ENCODE peak calls at places on chromosomes 5 and 9, in ten cellular contexts. O, J, H, Z, Q, S, G, V, N and E are unnamed samples.
A peak's percentile ranks its signal among the peaks of the same experiment; 100 is the strongest.

GRCh38 chr9:4855861-4856260 is 63.1 kb downstream of the RCL1 start:
- DNase-seq in O (no peak), J (no peak), H (no peak), Z (no peak), Q (no peak), S (no peak), G (no peak), V (no peak), N (no peak), E (peak; percentile 80)

GRCh38 chr5:24347206-24347605 is 297.6 kb downstream of the CDH10 start:
- DNase-seq in O (no peak), J (no peak), H (no peak), Z (no peak), Q (no peak), S (no peak), G (no peak), V (no peak), N (no peak), E (no peak)

GRCh38 chr9:97813072-97813471 is 40.0 kb upstream of the FOXE1 start:
- DNase-seq in O (no peak), J (no peak), H (no peak), Z (no peak), Q (no peak), S (no peak), G (no peak), V (no peak), N (no peak), E (no peak)

GRCh38 chr9:130215341-130216119 is 43.3 kb downstream of the NCS1 start:
- DNase-seq in O (peak; percentile 68), J (no peak), H (no peak), Z (no peak), Q (no peak), S (no peak), G (no peak), V (no peak), N (no peak), E (no peak)

GRCh38 chr9:114745108-114745848 is 60.6 kb downstream of the TNFSF15 start:
- DNase-seq in O (no peak), J (no peak), H (no peak), Z (no peak), Q (no peak), S (no peak), G (no peak), V (no peak), N (no peak), E (no peak)

GRCh38 chr5:93532370-93532769 is 48.6 kb downstream of the NR2F1-AS1 start:
- DNase-seq in O (peak; percentile 91), J (no peak), H (no peak), Z (no peak), Q (no peak), S (no peak), G (no peak), V (no peak), N (peak; percentile 18), E (no peak)

GRCh38 chr5:8839361-8840055 is 706.4 kb downstream of the SEMA5A start:
- DNase-seq in O (no peak), J (no peak), H (no peak), Z (no peak), Q (no peak), S (no peak), G (no peak), V (peak; percentile 28), N (peak; percentile 78), E (peak; percentile 64)

GRCh38 chr5:10310073-10310779 is 2.5 kb upstream of the CMBL start:
- DNase-seq in O (no peak), J (no peak), H (no peak), Z (no peak), Q (no peak), S (no peak), G (no peak), V (no peak), N (no peak), E (peak; percentile 77)

GRCh38 chr9:133731876-133732321 is 6.3 kb downstream of the SARDH start:
- DNase-seq in O (no peak), J (no peak), H (no peak), Z (peak; percentile 48), Q (peak; percentile 76), S (no peak), G (peak; percentile 88), V (no peak), N (no peak), E (peak; percentile 81)

GRCh38 chr5:100131161-100131560 is 404.0 kb upstream of the FAM174A start:
- DNase-seq in O (no peak), J (no peak), H (no peak), Z (no peak), Q (no peak), S (no peak), G (no peak), V (no peak), N (no peak), E (no peak)

GRCh38 chr5:17218353-17219005 is 1.0 kb downstream of the BASP1 start:
- DNase-seq in O (peak; percentile 30), J (no peak), H (no peak), Z (peak; percentile 72), Q (peak; percentile 58), S (no peak), G (no peak), V (no peak), N (no peak), E (peak; percentile 60)

GRCh38 chr9:81986051-81986450 is 2.5 kb upstream of the SPATA31D1 start:
- DNase-seq in O (no peak), J (no peak), H (no peak), Z (no peak), Q (no peak), S (no peak), G (no peak), V (no peak), N (no peak), E (no peak)

GRCh38 chr5:79853003-79853402 is 138.1 kb downstream of the MTX3 start:
- DNase-seq in O (no peak), J (no peak), H (no peak), Z (no peak), Q (peak; percentile 27), S (no peak), G (no peak), V (no peak), N (no peak), E (peak; percentile 55)

GRCh38 chr5:91074615-91075014 is 308.5 kb downstream of the ARRDC3 start:
- DNase-seq in O (no peak), J (no peak), H (no peak), Z (no peak), Q (no peak), S (no peak), G (no peak), V (no peak), N (no peak), E (no peak)

GRCh38 chr9:92717201-92718085 is 47.2 kb downstream of the BICD2 start:
- DNase-seq in O (no peak), J (no peak), H (no peak), Z (no peak), Q (no peak), S (no peak), G (no peak), V (no peak), N (no peak), E (peak; percentile 51)

GRCh38 chr5:17157294-17157693 is 60.1 kb upstream of the BASP1 start:
- DNase-seq in O (no peak), J (no peak), H (no peak), Z (no peak), Q (no peak), S (no peak), G (no peak), V (no peak), N (no peak), E (no peak)

GRCh38 chr9:4937436-4937835 is 47.6 kb upstream of the JAK2 start:
- DNase-seq in O (no peak), J (no peak), H (no peak), Z (no peak), Q (no peak), S (no peak), G (no peak), V (no peak), N (no peak), E (no peak)

GRCh38 chr9:116860509-116861120 is 173.5 kb downstream of the TRIM32 start:
- DNase-seq in O (peak; percentile 32), J (no peak), H (peak; percentile 49), Z (no peak), Q (peak; percentile 81), S (no peak), G (peak; percentile 16), V (peak; percentile 18), N (peak; percentile 13), E (peak; percentile 91)

GRCh38 chr5:169595172-169595820 is 11.7 kb downstream of the SPDL1 start:
- DNase-seq in O (no peak), J (no peak), H (no peak), Z (no peak), Q (no peak), S (no peak), G (no peak), V (no peak), N (no peak), E (no peak)

GRCh38 chr9:120933310-120934044 is 6.9 kb upstream of the TRAF1 start:
- DNase-seq in O (no peak), J (no peak), H (no peak), Z (no peak), Q (peak; percentile 23), S (no peak), G (no peak), V (no peak), N (no peak), E (peak; percentile 39)

GRCh38 chr5:103247120-103247519 is 11.4 kb upstream of the MACIR start:
- DNase-seq in O (no peak), J (no peak), H (no peak), Z (no peak), Q (no peak), S (no peak), G (no peak), V (no peak), N (no peak), E (no peak)

GRCh38 chr5:159449925-159450324 is 119.6 kb upstream of the IL12B start:
- DNase-seq in O (no peak), J (no peak), H (no peak), Z (no peak), Q (no peak), S (no peak), G (no peak), V (no peak), N (no peak), E (peak; percentile 63)

GRCh38 chr5:123285122-123286011 is 137.8 kb downstream of the CEP120 start:
- DNase-seq in O (peak; percentile 43), J (no peak), H (no peak), Z (no peak), Q (peak; percentile 60), S (no peak), G (no peak), V (no peak), N (no peak), E (peak; percentile 80)

GRCh38 chr5:142109356-142110045 is 922 bp downstream of the NDFIP1 start:
- DNase-seq in O (peak; percentile 22), J (peak; percentile 12), H (no peak), Z (no peak), Q (no peak), S (no peak), G (no peak), V (no peak), N (peak; percentile 43), E (no peak)

GRCh38 chr5:150066901-150067396 is 19.4 kb downstream of the CSF1R start:
- DNase-seq in O (no peak), J (no peak), H (no peak), Z (no peak), Q (no peak), S (no peak), G (no peak), V (no peak), N (no peak), E (no peak)

GRCh38 chr9:26856413-26857032 is 36.1 kb downstream of the CAAP1 start:
- DNase-seq in O (peak; percentile 21), J (no peak), H (peak; percentile 19), Z (no peak), Q (peak; percentile 51), S (no peak), G (peak; percentile 36), V (no peak), N (no peak), E (peak; percentile 71)